ENCODE peak calls at places on chromosomes 2 and 18, in seven cellular contexts. N, R, P, J, Y, Z and L are unnamed samples.

GRCh38 chr18:57434177-57434535 is 1.0 kb upstream of the ONECUT2 start:
- DNase-seq in Z (no peak), N (peak; percentile 56), P (no peak), R (no peak), Y (no peak), J (no peak), L (no peak)

GRCh38 chr2:239719791-239720410 is 305.2 kb downstream of the NDUFA10 start:
- DNase-seq in J (no peak), Y (no peak), P (no peak), R (no peak), Z (no peak), N (peak; percentile 8), L (no peak)

GRCh38 chr2:45178854-45179253 is 169.6 kb upstream of the SIX2 start:
- DNase-seq in P (no peak), Z (no peak), R (peak; percentile 60), Y (no peak), N (no peak), J (no peak), L (no peak)

GRCh38 chr2:239804161-239805042 is 220.7 kb downstream of the NDUFA10 start:
- DNase-seq in N (peak; percentile 11), P (no peak), Y (no peak), Z (no peak), J (no peak), R (no peak), L (no peak)

GRCh38 chr2:239469101-239469960 is 68.5 kb upstream of the HDAC4 start:
- DNase-seq in N (peak; percentile 13), J (no peak), Z (no peak), Y (no peak), P (no peak), R (no peak), L (no peak)

GRCh38 chr2:178629463-178629862 is 149.2 kb downstream of the PLEKHA3 start:
- DNase-seq in J (no peak), Z (no peak), R (no peak), P (no peak), Y (no peak), N (no peak), L (no peak)

GRCh38 chr2:159119652-159120257 is 151.3 kb downstream of the TANC1 start:
- DNase-seq in N (no peak), R (peak; percentile 56), P (peak; percentile 59), Z (no peak), J (peak; percentile 31), Y (no peak), L (peak; percentile 31)

GRCh38 chr2:160934263-160934662 is 226.0 kb upstream of the TANK start:
- DNase-seq in P (no peak), Z (no peak), Y (no peak), R (peak; percentile 19), J (no peak), N (no peak), L (no peak)

GRCh38 chr2:202718614-202719013 is 83.8 kb downstream of the FAM117B start:
- DNase-seq in P (no peak), Z (no peak), N (no peak), R (peak; percentile 72), Y (no peak), J (peak; percentile 60), L (peak; percentile 86)

GRCh38 chr18:65706646-65707045 is 44.2 kb upstream of the CDH7 start:
- DNase-seq in P (no peak), J (no peak), Y (no peak), Z (no peak), R (no peak), N (peak; percentile 32), L (peak; percentile 31)

GRCh38 chr2:81304154-81304830 is 999.7 kb upstream of the LRRTM1 start:
- DNase-seq in Y (no peak), Z (no peak), J (peak; percentile 17), P (no peak), N (peak; percentile 42), R (no peak), L (peak; percentile 63)

GRCh38 chr2:43175187-43175490 is 51.3 kb downstream of the ZFP36L2 start:
- DNase-seq in R (peak; percentile 45), N (peak; percentile 47), P (no peak), J (peak; percentile 57), Y (no peak), Z (no peak), L (peak; percentile 76)

GRCh38 chr2:191222507-191222906 is 22.7 kb upstream of the MYO1B start:
- DNase-seq in Y (no peak), J (peak; percentile 77), R (no peak), N (no peak), Z (no peak), P (no peak), L (no peak)

DNA sequence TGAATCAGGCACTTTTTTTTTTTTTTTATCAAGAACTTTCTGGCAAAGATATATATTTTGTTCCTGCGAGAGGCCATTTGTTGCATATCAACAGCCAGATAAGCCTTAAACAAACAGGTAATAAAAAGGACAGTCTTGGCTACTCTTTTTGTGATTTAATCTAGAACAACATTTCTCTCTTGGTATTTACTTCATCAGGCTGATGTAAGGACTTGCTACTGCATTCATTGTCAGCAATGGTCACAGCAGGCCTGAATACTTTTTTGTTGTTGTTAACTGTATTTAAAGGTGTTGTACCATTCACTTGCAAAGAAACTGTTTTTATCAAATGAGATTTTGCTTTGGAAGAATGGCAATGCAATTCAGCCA is 683.8 kb downstream of the IRS1 start:
- DNase-seq in Y (no peak), P (no peak), Z (no peak), R (no peak), N (no peak), J (peak; percentile 10), L (peak; percentile 16)
- H3K4ac ChIP-seq in Y (no peak overlapping the region), P (no peak overlapping the region), Z (no peak overlapping the region), R (peak overlapping the region; percentile 76), N (no peak overlapping the region), J (no peak overlapping the region), L (no peak overlapping the region)

GRCh38 chr2:64106481-64106880 is 37.7 kb downstream of the PELI1 start:
- DNase-seq in P (no peak), J (no peak), Z (no peak), Y (no peak), R (no peak), N (no peak), L (no peak)
- H3K4ac ChIP-seq in P (no peak overlapping the region), J (no peak overlapping the region), Z (no peak overlapping the region), Y (no peak overlapping the region), R (no peak overlapping the region), N (no peak overlapping the region), L (no peak overlapping the region)

GRCh38 chr18:1050012-1050657 is 145.5 kb downstream of the ADCYAP1 start:
- DNase-seq in J (no peak), Y (no peak), R (no peak), N (no peak), Z (no peak), P (no peak), L (no peak)
- H3K4ac ChIP-seq in J (no peak overlapping the region), Y (no peak overlapping the region), R (no peak overlapping the region), N (no peak overlapping the region), Z (no peak overlapping the region), P (no peak overlapping the region), L (no peak overlapping the region)

GRCh38 chr18:79139206-79139605 is 70.0 kb downstream of the ATP9B start:
- DNase-seq in R (peak; percentile 77), P (no peak), Z (no peak), J (no peak), Y (no peak), N (no peak), L (no peak)
- H3K4ac ChIP-seq in R (no peak overlapping the region), P (no peak overlapping the region), Z (no peak overlapping the region), J (no peak overlapping the region), Y (no peak overlapping the region), N (no peak overlapping the region), L (no peak overlapping the region)

GRCh38 chr2:206410714-206411113 is 32.6 kb upstream of the ADAM23 start:
- DNase-seq in J (no peak), P (no peak), Z (no peak), R (no peak), Y (no peak), N (no peak), L (no peak)

GRCh38 chr2:206408323-206409320 is 34.7 kb upstream of the ADAM23 start:
- DNase-seq in Z (no peak), J (no peak), R (no peak), P (no peak), N (no peak), Y (no peak), L (no peak)
- H3K4ac ChIP-seq in Z (no peak overlapping the region), J (no peak overlapping the region), R (no peak overlapping the region), P (no peak overlapping the region), N (no peak overlapping the region), Y (no peak overlapping the region), L (no peak overlapping the region)

DNA sequence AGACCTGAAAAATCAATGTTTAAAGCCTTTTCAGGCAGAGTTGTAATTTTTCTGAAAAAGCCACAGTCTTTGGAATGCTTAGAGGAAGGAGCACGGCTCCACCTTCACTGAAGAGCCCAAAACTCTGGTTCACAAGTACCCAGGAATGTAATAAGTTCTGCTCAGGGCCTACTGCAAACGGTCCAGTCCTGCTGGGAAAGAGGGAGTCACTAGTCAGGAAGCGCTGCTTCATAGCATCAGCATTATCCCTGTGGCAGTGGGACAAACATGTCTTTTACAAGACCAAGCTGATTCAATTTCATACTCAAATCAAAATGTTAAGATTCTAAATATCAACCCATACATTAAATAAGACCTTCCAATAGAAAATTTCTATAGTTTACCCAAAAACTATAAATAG is 152.9 kb upstream of the PGAP1 start:
- DNase-seq in Z (no peak), Y (no peak), R (peak; percentile 41), P (no peak), N (no peak), J (no peak), L (no peak)
- H3K4ac ChIP-seq in Z (no peak overlapping the region), Y (no peak overlapping the region), R (peak overlapping the region; percentile 75), P (no peak overlapping the region), N (no peak overlapping the region), J (no peak overlapping the region), L (no peak overlapping the region)

DNA sequence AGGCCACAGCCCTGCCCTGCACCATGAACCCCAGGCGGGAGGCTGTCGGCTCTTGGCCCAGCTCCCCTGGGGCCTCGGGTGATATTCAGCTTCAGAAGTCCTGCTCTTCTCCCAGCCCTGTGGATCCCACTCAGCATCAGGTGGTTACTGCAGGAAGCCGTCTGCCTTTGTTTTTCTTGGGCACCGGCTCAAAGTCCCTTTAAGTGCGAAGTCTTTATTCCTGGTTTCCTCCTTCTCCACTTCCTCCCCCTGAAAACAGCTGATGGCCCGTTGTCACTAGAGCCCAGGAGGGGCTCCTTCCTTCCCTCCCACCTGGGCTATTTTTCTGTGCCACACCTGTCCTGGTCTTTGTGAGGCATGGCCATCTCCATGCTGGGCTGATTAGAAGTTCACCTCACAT is 161.5 kb upstream of the BCL2L11 start:
- DNase-seq in J (no peak), Z (no peak), N (no peak), P (no peak), Y (no peak), R (no peak), L (no peak)
- H3K4ac ChIP-seq in J (no peak overlapping the region), Z (no peak overlapping the region), N (no peak overlapping the region), P (no peak overlapping the region), Y (no peak overlapping the region), R (no peak overlapping the region), L (no peak overlapping the region)

GRCh38 chr18:50663626-50664441 is 103.9 kb downstream of the MAPK4 start:
- DNase-seq in P (no peak), Y (no peak), R (no peak), N (no peak), J (no peak), Z (no peak), L (no peak)

GRCh38 chr18:50662775-50663383 is 103.0 kb downstream of the MAPK4 start:
- DNase-seq in R (no peak), Y (no peak), P (no peak), J (no peak), N (no peak), Z (peak; percentile 40), L (no peak)

GRCh38 chr18:50665519-50665918 is 105.6 kb downstream of the MAPK4 start:
- DNase-seq in P (no peak), Z (no peak), N (no peak), R (no peak), J (no peak), Y (no peak), L (no peak)

GRCh38 chr18:50665015-50665414 is 105.1 kb downstream of the MAPK4 start:
- DNase-seq in R (no peak), J (no peak), Y (no peak), Z (no peak), P (no peak), N (no peak), L (no peak)

GRCh38 chr18:50666536-50666935 is 106.6 kb downstream of the MAPK4 start:
- DNase-seq in Z (no peak), N (no peak), R (no peak), P (no peak), J (no peak), Y (no peak), L (no peak)
- H3K4ac ChIP-seq in Z (no peak overlapping the region), N (no peak overlapping the region), R (no peak overlapping the region), P (no peak overlapping the region), J (no peak overlapping the region), Y (no peak overlapping the region), L (no peak overlapping the region)